ENCODE peak calls at places on chromosomes 7 and 10, in five cellular contexts. One of them, this sample, is unnamed.

GRCh38 chr10:68560201-68560915 is at the start of gene TET1:
- DNase-seq in esophagus squamous epithelium: no peak
- DNase-seq in H1: peak; percentile 97
- DNase-seq in Peyer's patch: no peak
- DNase-seq in heart left ventricle: peak; percentile 59
- DNase-seq in this sample: peak; percentile 47

GRCh38 chr7:18727094-18727870 is 231.7 kb downstream of the HDAC9 start:
- DNase-seq in esophagus squamous epithelium: no peak
- DNase-seq in H1: no peak
- DNase-seq in Peyer's patch: no peak
- DNase-seq in heart left ventricle: no peak
- DNase-seq in this sample: no peak

GRCh38 chr10:118506835-118507234 is 88.6 kb downstream of the PRLHR start:
- DNase-seq in esophagus squamous epithelium: no peak
- DNase-seq in H1: no peak
- DNase-seq in Peyer's patch: no peak
- DNase-seq in heart left ventricle: no peak
- DNase-seq in this sample: no peak

GRCh38 chr10:66783296-66783695 is 142.5 kb upstream of the LRRTM3 start:
- DNase-seq in esophagus squamous epithelium: no peak
- DNase-seq in H1: no peak
- DNase-seq in Peyer's patch: no peak
- DNase-seq in heart left ventricle: no peak
- DNase-seq in this sample: no peak

GRCh38 chr10:14304029-14304428 is 26.7 kb downstream of the FRMD4A start:
- DNase-seq in esophagus squamous epithelium: no peak
- DNase-seq in H1: no peak
- DNase-seq in Peyer's patch: no peak
- DNase-seq in heart left ventricle: no peak
- DNase-seq in this sample: no peak

GRCh38 chr7:618539-619355 is 99.1 kb upstream of the PDGFA start:
- DNase-seq in esophagus squamous epithelium: no peak
- DNase-seq in H1: no peak
- DNase-seq in Peyer's patch: peak; percentile 62
- DNase-seq in heart left ventricle: no peak
- DNase-seq in this sample: no peak

GRCh38 chr7:6630007-6630849 is 6.9 kb upstream of the ZNF316 start:
- DNase-seq in esophagus squamous epithelium: no peak
- DNase-seq in H1: no peak
- DNase-seq in Peyer's patch: no peak
- DNase-seq in heart left ventricle: no peak
- DNase-seq in this sample: no peak

GRCh38 chr7:13792208-13792607 is 197.3 kb downstream of the ETV1 start:
- DNase-seq in esophagus squamous epithelium: no peak
- DNase-seq in H1: no peak
- DNase-seq in Peyer's patch: no peak
- DNase-seq in heart left ventricle: no peak
- DNase-seq in this sample: no peak

GRCh38 chr7:140605337-140605736 is 35.3 kb downstream of the DENND2A start:
- DNase-seq in esophagus squamous epithelium: no peak
- DNase-seq in H1: no peak
- DNase-seq in Peyer's patch: no peak
- DNase-seq in heart left ventricle: no peak
- DNase-seq in this sample: no peak

GRCh38 chr7:158431941-158432347 is 155.7 kb downstream of the PTPRN2 start:
- DNase-seq in esophagus squamous epithelium: no peak
- DNase-seq in H1: no peak
- DNase-seq in Peyer's patch: no peak
- DNase-seq in heart left ventricle: peak; percentile 46
- DNase-seq in this sample: no peak
- TF ChIP-seq POLR2A in esophagus squamous epithelium: no peak
- TF ChIP-seq POLR2A in H1: no peak
- TF ChIP-seq POLR2A in Peyer's patch: no peak
- TF ChIP-seq POLR2A in heart left ventricle: no peak
- TF ChIP-seq POLR2A in this sample: no peak

GRCh38 chr10:1465421-1465902 is 271.9 kb downstream of the ADARB2 start:
- DNase-seq in esophagus squamous epithelium: no peak
- DNase-seq in H1: no peak
- DNase-seq in Peyer's patch: peak; percentile 37
- DNase-seq in heart left ventricle: no peak
- DNase-seq in this sample: no peak

GRCh38 chr10:1464866-1465265 is 272.5 kb downstream of the ADARB2 start:
- DNase-seq in esophagus squamous epithelium: no peak
- DNase-seq in H1: no peak
- DNase-seq in Peyer's patch: no peak
- DNase-seq in heart left ventricle: no peak
- DNase-seq in this sample: no peak

GRCh38 chr10:1468777-1469176 is 268.5 kb downstream of the ADARB2 start:
- DNase-seq in esophagus squamous epithelium: no peak
- DNase-seq in H1: no peak
- DNase-seq in Peyer's patch: no peak
- DNase-seq in heart left ventricle: no peak
- DNase-seq in this sample: no peak

GRCh38 chr10:1467450-1467849 is 269.9 kb downstream of the ADARB2 start:
- DNase-seq in esophagus squamous epithelium: no peak
- DNase-seq in H1: no peak
- DNase-seq in Peyer's patch: no peak
- DNase-seq in heart left ventricle: no peak
- DNase-seq in this sample: no peak

GRCh38 chr10:1465993-1466764 is 271.1 kb downstream of the ADARB2 start:
- DNase-seq in esophagus squamous epithelium: no peak
- DNase-seq in H1: no peak
- DNase-seq in Peyer's patch: no peak
- DNase-seq in heart left ventricle: peak; percentile 44
- DNase-seq in this sample: no peak
- H3K4me1 ChIP-seq in esophagus squamous epithelium: peaks cover 4% of the 10 kb centered on the region
- H3K4me1 ChIP-seq in H1: no peaks in the 10 kb centered on the region
- H3K4me1 ChIP-seq in Peyer's patch: no peaks in the 10 kb centered on the region
- H3K4me1 ChIP-seq in heart left ventricle: no peaks in the 10 kb centered on the region
- H3K4me1 ChIP-seq in this sample: no peaks in the 10 kb centered on the region

DNA sequence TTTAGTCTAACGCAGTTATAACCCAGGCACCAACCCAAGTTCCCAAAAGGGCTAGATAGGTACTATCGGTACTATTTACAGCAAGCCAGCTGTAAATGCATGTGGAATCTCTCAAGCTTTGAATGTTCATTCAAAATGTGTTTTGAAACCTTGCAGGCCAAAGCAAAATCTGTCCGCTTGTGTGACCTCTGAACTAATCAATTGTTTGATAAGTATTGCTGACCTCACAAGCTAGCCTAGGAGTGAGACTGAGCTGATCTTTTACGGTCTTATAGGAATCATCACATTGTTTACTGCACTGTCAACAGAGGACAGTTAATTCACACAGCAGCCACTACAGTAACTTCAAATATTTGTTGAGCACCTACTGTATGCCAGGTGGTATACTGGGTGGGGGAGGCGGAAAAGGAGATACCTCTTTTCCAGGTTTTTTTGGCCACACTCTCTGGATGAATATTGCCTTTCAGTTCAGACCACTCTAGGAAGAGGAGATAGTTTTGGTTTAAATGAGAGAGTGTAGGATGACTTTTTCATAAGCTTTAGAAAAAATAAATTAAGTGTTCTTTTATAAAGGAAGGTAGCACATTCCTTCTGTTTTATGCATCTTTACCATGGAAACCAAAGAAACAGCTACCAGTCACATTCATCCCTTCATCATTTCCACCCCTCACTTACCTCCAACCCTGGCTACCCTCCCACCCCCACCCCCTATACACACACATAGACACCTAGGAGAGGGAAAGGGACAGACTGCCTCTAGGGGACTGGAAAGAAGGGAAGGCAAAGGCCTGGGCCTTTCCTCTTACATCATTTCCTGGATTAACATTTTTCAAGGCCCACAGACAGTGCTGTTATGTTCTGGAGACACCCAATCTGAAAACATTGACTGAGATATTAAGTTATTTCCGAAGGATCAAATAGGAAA is 2.4 kb downstream of the PAPSS2 start:
- DNase-seq in esophagus squamous epithelium: no peak
- DNase-seq in H1: no peak
- DNase-seq in Peyer's patch: no peak
- DNase-seq in heart left ventricle: no peak
- DNase-seq in this sample: no peak
- TF ChIP-seq POLR2A in esophagus squamous epithelium: no peak
- TF ChIP-seq POLR2A in H1: no peak
- TF ChIP-seq POLR2A in Peyer's patch: no peak
- TF ChIP-seq POLR2A in heart left ventricle: no peak
- TF ChIP-seq POLR2A in this sample: no peak

DNA sequence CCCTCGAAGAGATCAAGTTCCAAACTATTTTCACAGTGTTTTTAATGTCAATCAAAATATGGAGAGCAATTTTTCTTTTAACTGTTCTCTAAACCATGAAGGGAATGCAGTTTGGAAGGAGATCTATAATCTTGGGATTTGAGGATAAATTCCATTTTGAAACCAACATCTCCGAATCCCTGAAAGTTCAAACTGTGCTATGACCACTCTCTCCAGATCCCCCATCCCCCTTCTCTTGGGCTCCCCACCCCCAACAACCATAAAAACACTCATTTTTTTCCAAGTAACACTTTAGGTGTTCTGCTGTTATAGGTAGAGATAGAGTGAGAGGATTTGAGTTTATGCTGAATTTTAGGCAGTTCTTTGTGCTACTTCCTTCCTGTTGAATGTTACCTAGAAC is 1.7 kb downstream of the CALD1 start:
- DNase-seq in esophagus squamous epithelium: no peak
- DNase-seq in H1: no peak
- DNase-seq in Peyer's patch: no peak
- DNase-seq in heart left ventricle: no peak
- DNase-seq in this sample: no peak
- H3K4me1 ChIP-seq in esophagus squamous epithelium: peaks cover 4% of the 10 kb centered on the region
- H3K4me1 ChIP-seq in H1: peaks cover 16% of the 10 kb centered on the region
- H3K4me1 ChIP-seq in Peyer's patch: no peaks in the 10 kb centered on the region
- H3K4me1 ChIP-seq in heart left ventricle: peaks cover 47% of the 10 kb centered on the region
- H3K4me1 ChIP-seq in this sample: peaks cover 19% of the 10 kb centered on the region

GRCh38 chr7:155808551-155809331 is 3.5 kb downstream of the SHH start:
- DNase-seq in esophagus squamous epithelium: no peak
- DNase-seq in H1: peak; percentile 54
- DNase-seq in Peyer's patch: no peak
- DNase-seq in heart left ventricle: peak; percentile 20
- DNase-seq in this sample: no peak
- TF ChIP-seq POLR2A in esophagus squamous epithelium: no peak
- TF ChIP-seq POLR2A in H1: no peak
- TF ChIP-seq POLR2A in Peyer's patch: peak; percentile 37
- TF ChIP-seq POLR2A in heart left ventricle: no peak
- TF ChIP-seq POLR2A in this sample: no peak

GRCh38 chr10:102799691-102800435 is 37.4 kb downstream of the CYP17A1 start:
- DNase-seq in esophagus squamous epithelium: no peak
- DNase-seq in H1: no peak
- DNase-seq in Peyer's patch: no peak
- DNase-seq in heart left ventricle: peak; percentile 12
- DNase-seq in this sample: no peak
- H3K4me1 ChIP-seq in esophagus squamous epithelium: peaks cover 61% of the 10 kb centered on the region
- H3K4me1 ChIP-seq in H1: peaks cover 30% of the 10 kb centered on the region
- H3K4me1 ChIP-seq in Peyer's patch: no peaks in the 10 kb centered on the region
- H3K4me1 ChIP-seq in heart left ventricle: peaks cover 83% of the 10 kb centered on the region
- H3K4me1 ChIP-seq in this sample: peaks cover 21% of the 10 kb centered on the region

DNA sequence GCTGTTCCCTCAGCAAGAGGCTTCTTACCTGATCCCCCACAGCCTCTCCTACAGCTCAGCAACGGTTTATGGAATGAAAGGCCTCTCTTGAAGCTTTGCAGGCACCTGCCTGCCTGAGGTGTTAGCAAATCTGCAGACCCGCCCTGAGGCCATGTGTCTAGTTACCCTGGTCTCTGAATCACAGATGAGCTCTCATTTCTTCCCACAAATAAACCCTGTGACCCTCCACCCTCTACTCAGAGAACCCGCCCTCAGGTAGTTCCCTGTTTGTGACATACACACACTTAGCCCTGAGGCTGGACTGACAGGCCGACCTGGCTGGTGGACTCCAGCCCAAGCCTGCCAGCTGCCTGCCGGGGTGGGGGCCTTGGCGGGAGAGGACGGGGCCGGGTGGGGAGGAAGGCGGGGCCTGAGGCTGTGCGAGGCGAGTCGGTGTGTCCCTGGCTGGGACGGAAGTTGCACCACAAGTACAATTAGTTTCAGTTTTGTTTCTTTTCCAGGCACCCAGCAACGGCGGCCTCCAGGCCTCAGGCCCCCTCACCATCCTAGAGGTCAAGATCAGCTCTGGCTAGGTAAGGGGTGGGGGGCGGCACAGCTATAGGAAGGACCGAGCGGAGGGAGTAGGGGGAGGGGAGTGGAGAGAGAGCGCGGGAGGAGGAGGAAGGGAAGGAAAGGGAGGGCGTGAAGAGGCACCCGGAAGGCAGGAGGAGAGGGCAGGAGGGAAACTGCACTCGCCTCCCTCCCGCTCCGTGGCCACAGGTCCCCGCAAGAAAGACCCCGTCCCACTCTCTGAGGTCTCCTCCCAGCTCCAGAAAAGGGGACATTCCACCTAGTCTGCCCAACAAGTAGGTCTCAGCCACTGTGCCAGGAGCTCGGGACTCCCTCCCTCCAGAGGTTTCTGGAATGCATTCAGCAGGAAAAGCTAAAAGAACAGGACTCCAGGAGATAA is at the start of gene TRIM56:
- DNase-seq in esophagus squamous epithelium: peak; percentile 45
- DNase-seq in H1: peak; percentile 86
- DNase-seq in Peyer's patch: peak; percentile 87
- DNase-seq in heart left ventricle: peak; percentile 91
- DNase-seq in this sample: peak; percentile 91
- TF ChIP-seq POLR2A in esophagus squamous epithelium: peak; percentile 52
- TF ChIP-seq POLR2A in H1: no peak
- TF ChIP-seq POLR2A in Peyer's patch: peak; percentile 49
- TF ChIP-seq POLR2A in heart left ventricle: peak; percentile 45
- TF ChIP-seq POLR2A in this sample: peak; percentile 71

GRCh38 chr7:76291346-76292205 is 10.9 kb upstream of the HSPB1 start:
- DNase-seq in esophagus squamous epithelium: peak; percentile 36
- DNase-seq in H1: peak; percentile 99
- DNase-seq in Peyer's patch: peak; percentile 78
- DNase-seq in heart left ventricle: peak; percentile 90
- DNase-seq in this sample: peak; percentile 89

GRCh38 chr7:76294344-76295024 is 8.0 kb upstream of the HSPB1 start:
- DNase-seq in esophagus squamous epithelium: peak; percentile 24
- DNase-seq in H1: peak; percentile 87
- DNase-seq in Peyer's patch: peak; percentile 66
- DNase-seq in heart left ventricle: peak; percentile 98
- DNase-seq in this sample: peak; percentile 97

GRCh38 chr7:76296743-76297740 is 5.4 kb upstream of the HSPB1 start:
- DNase-seq in esophagus squamous epithelium: peak; percentile 6
- DNase-seq in H1: no peak
- DNase-seq in Peyer's patch: no peak
- DNase-seq in heart left ventricle: no peak
- DNase-seq in this sample: peak; percentile 81

GRCh38 chr7:76293407-76293901 is 9.0 kb upstream of the HSPB1 start:
- DNase-seq in esophagus squamous epithelium: no peak
- DNase-seq in H1: no peak
- DNase-seq in Peyer's patch: no peak
- DNase-seq in heart left ventricle: no peak
- DNase-seq in this sample: no peak

GRCh38 chr7:76292206-76292573 is 10.3 kb upstream of the HSPB1 start:
- DNase-seq in esophagus squamous epithelium: no peak
- DNase-seq in H1: no peak
- DNase-seq in Peyer's patch: no peak
- DNase-seq in heart left ventricle: no peak
- DNase-seq in this sample: no peak
- H3K4me1 ChIP-seq in esophagus squamous epithelium: peaks cover 68% of the 10 kb centered on the region
- H3K4me1 ChIP-seq in H1: peaks cover 18% of the 10 kb centered on the region
- H3K4me1 ChIP-seq in Peyer's patch: no peaks in the 10 kb centered on the region
- H3K4me1 ChIP-seq in heart left ventricle: peaks cover 56% of the 10 kb centered on the region
- H3K4me1 ChIP-seq in this sample: peaks cover 10% of the 10 kb centered on the region

This sample was measured in ovary.